ENCODE peak calls at places on chromosome 9, in four cellular contexts. K, J, F and I are unnamed samples.

GRCh38 chr9:114007991-114008666 is 70.0 kb downstream of the AMBP start:
- DNase-seq in K (no peak), J (no peak), F (no peak), I (no peak)

GRCh38 chr9:93346240-93347112 is 105.0 kb upstream of the FAM120A start:
- DNase-seq in K (no peak), J (no peak), F (peak; percentile 4), I (peak; percentile 31)

GRCh38 chr9:69047331-69047730 is 11.8 kb downstream of the FXN start:
- DNase-seq in K (no peak), J (no peak), F (no peak), I (no peak)

GRCh38 chr9:32723801-32724200 is 59.5 kb upstream of the TMEM215 start:
- DNase-seq in K (no peak), J (no peak), F (no peak), I (no peak)

GRCh38 chr9:136686794-136687711 is at the start of gene AGPAT2:
- DNase-seq in K (no peak), J (peak; percentile 59), F (peak; percentile 65), I (peak; percentile 34)

GRCh38 chr9:112447283-112447761 is 39.3 kb upstream of the KIAA1958 start:
- DNase-seq in K (peak; percentile 8), J (no peak), F (no peak), I (no peak)

GRCh38 chr9:22119537-22120167 is 110.5 kb upstream of the CDKN2B start:
- DNase-seq in K (no peak), J (no peak), F (peak; percentile 19), I (peak; percentile 8)

GRCh38 chr9:11142965-11143738 is 530.4 kb upstream of the PTPRD start:
- DNase-seq in K (no peak), J (no peak), F (no peak), I (no peak)

GRCh38 chr9:106420511-106420944 is 442.4 kb upstream of the ZNF462 start:
- DNase-seq in K (no peak), J (no peak), F (peak; percentile 26), I (no peak)

GRCh38 chr9:91908293-91908623 is 41.8 kb downstream of the ROR2 start:
- DNase-seq in K (no peak), J (no peak), F (no peak), I (no peak)

GRCh38 chr9:7433508-7434292 is 365.9 kb downstream of the DMAC1 start:
- DNase-seq in K (no peak), J (no peak), F (no peak), I (no peak)

GRCh38 chr9:14238518-14238917 is 75.4 kb downstream of the NFIB start:
- DNase-seq in K (no peak), J (no peak), F (no peak), I (no peak)

GRCh38 chr9:92504881-92505280 is 22.6 kb upstream of the ASPN start:
- DNase-seq in K (no peak), J (no peak), F (no peak), I (no peak)